ENCODE peak calls at places on chromosomes 12 and 14, in nine cellular contexts. A is osteocyte, T is Calu3, E is A549, F is stomach, Y is neural progenitor cell, C is PC-3, J is brain microvascular endothelial cell, B is GM23338. K is an unnamed sample.
A peak's percentile ranks its signal among the peaks of the same experiment; 100 is the strongest.

GRCh38 chr14:68573126-68573525 is 219.7 kb downstream of the ZFP36L1 start:
- DNase-seq in A (no peak), T (no peak), E (no peak), F (no peak), Y (no peak), C (no peak), J (no peak), B (no peak), K (no peak)

GRCh38 chr12:6120796-6121473 is 3.5 kb downstream of the VWF start:
- DNase-seq in A (no peak), T (no peak), E (no peak), F (no peak), Y (no peak), C (no peak), J (no peak), B (no peak), K (no peak)

GRCh38 chr12:124377981-124378509 is 83.2 kb downstream of the RFLNA start:
- DNase-seq in A (no peak), T (no peak), E (no peak), F (no peak), Y (no peak), C (no peak), J (no peak), B (no peak), K (no peak)

GRCh38 chr12:2578772-2579171 is 216.0 kb upstream of the FKBP4 start:
- DNase-seq in A (no peak), T (no peak), E (no peak), F (no peak), Y (no peak), C (no peak), J (no peak), B (no peak), K (no peak)

GRCh38 chr14:89320381-89321000 is 96.5 kb downstream of the FOXN3 start:
- DNase-seq in A (no peak), T (no peak), E (no peak), F (no peak), Y (no peak), C (no peak), J (peak; percentile 18), B (no peak), K (no peak)

GRCh38 chr14:32318087-32318486 is 11.0 kb upstream of the AKAP6 start:
- DNase-seq in A (no peak), T (no peak), E (no peak), F (no peak), Y (no peak), C (no peak), J (no peak), B (no peak), K (no peak)

GRCh38 chr12:110200124-110200417 is 75.9 kb downstream of the IFT81 start:
- DNase-seq in A (no peak), T (no peak), E (no peak), F (no peak), Y (no peak), C (peak; percentile 52), J (no peak), B (no peak), K (no peak)

GRCh38 chr12:84874125-84874824 is 38.3 kb downstream of the SLC6A15 start:
- DNase-seq in A (no peak), T (no peak), E (peak; percentile 62), F (no peak), Y (peak; percentile 77), C (peak; percentile 81), J (peak; percentile 16), B (peak; percentile 82), K (peak; percentile 18)

GRCh38 chr14:105878125-105878524 is 351.7 kb downstream of the TMEM121 start:
- DNase-seq in A (peak; percentile 73), T (no peak), E (no peak), F (peak; percentile 8), Y (no peak), C (no peak), J (no peak), B (no peak), K (no peak)

GRCh38 chr14:22819191-22819988 is 4.2 kb upstream of the SLC7A7 start:
- DNase-seq in A (no peak), T (peak; percentile 38), E (peak; percentile 35), F (peak; percentile 57), Y (no peak), C (peak; percentile 33), J (peak; percentile 63), B (peak; percentile 80), K (peak; percentile 71)

GRCh38 chr12:40031965-40032364 is 73.9 kb downstream of the SLC2A13 start:
- DNase-seq in A (no peak), T (no peak), E (no peak), F (no peak), Y (peak; percentile 8), C (no peak), J (no peak), B (no peak), K (no peak)

GRCh38 chr12:46359667-46360280 is 12.8 kb downstream of the SLC38A2 start:
- DNase-seq in A (no peak), T (no peak), E (no peak), F (no peak), Y (no peak), C (no peak), J (no peak), B (no peak), K (no peak)

GRCh38 chr14:59281613-59282012 is 93.1 kb downstream of the DAAM1 start:
- DNase-seq in A (no peak), T (no peak), E (no peak), F (no peak), Y (no peak), C (peak; percentile 95), J (peak; percentile 53), B (no peak), K (no peak)

GRCh38 chr12:76108356-76108755 is 23.9 kb upstream of the NAP1L1 start:
- DNase-seq in A (no peak), T (peak; percentile 30), E (no peak), F (no peak), Y (no peak), C (no peak), J (no peak), B (no peak), K (no peak)

GRCh38 chr12:93571360-93571853 is 1.1 kb upstream of the SOCS2 start:
- DNase-seq in A (peak; percentile 90), T (peak; percentile 82), E (peak; percentile 79), F (peak; percentile 66), Y (peak; percentile 80), C (peak; percentile 63), J (peak; percentile 42), B (peak; percentile 85), K (peak; percentile 55)

GRCh38 chr12:113252494-113252893 is 31.2 kb downstream of the TPCN1 start:
- DNase-seq in A (no peak), T (no peak), E (no peak), F (no peak), Y (no peak), C (no peak), J (no peak), B (no peak), K (no peak)

GRCh38 chr14:91947196-91948184 is at the start of gene FBLN5:
- DNase-seq in A (peak; percentile 86), T (peak; percentile 18), E (peak; percentile 17), F (peak; percentile 60), Y (peak; percentile 82), C (no peak), J (peak; percentile 30), B (peak; percentile 83), K (peak; percentile 89)

GRCh38 chr14:35689000-35689460 is 120.1 kb downstream of the RALGAPA1 start:
- DNase-seq in A (no peak), T (no peak), E (no peak), F (no peak), Y (no peak), C (no peak), J (no peak), B (no peak), K (no peak)

DNA sequence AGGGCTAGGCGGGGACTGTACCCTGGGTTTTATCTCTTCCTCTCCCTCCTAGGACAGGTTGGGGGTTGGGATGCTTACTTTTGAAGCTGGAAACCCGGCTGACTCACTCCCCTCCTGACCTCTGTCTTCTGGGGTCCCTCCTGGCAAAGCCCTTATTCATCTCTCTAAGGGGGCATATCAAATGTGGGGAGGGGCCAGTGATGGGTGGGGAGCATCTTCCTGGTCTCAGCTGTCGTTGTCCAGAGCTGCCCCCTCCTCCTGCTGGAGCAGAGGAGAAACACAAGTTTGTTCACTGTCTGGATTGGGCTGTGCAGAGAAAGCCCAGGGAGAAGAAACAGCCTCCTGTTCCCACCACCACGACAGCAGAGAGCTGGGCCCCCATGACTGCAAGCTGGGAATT is 85.8 kb downstream of the TNFAIP2 start:
- DNase-seq in A (no peak), T (peak; percentile 20), E (peak; percentile 14), F (no peak), Y (no peak), C (no peak), J (no peak), B (no peak), K (no peak)
- TF ChIP-seq CTCF in A (no peak), T (no peak), E (no peak), F (no peak), Y (peak; percentile 31), C (no peak), J (peak; percentile 33), B (no peak), K (peak; percentile 32)

GRCh38 chr12:14995583-14996425 is 23.0 kb downstream of the PDE6H start:
- DNase-seq in A (no peak), T (no peak), E (peak; percentile 81), F (no peak), Y (peak; percentile 63), C (peak; percentile 54), J (no peak), B (peak; percentile 62), K (peak; percentile 37)
- TF ChIP-seq CTCF in A (peak; percentile 76), T (peak; percentile 50), E (peak; percentile 86), F (no peak), Y (peak; percentile 81), C (peak; percentile 62), J (peak; percentile 41), B (no peak), K (peak; percentile 59)

GRCh38 chr12:94748726-94749421 is 98.5 kb upstream of the TMCC3 start:
- DNase-seq in A (no peak), T (no peak), E (no peak), F (no peak), Y (no peak), C (no peak), J (no peak), B (no peak), K (no peak)

GRCh38 chr12:94750891-94751290 is 100.5 kb upstream of the TMCC3 start:
- DNase-seq in A (no peak), T (no peak), E (no peak), F (no peak), Y (no peak), C (no peak), J (no peak), B (no peak), K (no peak)

GRCh38 chr12:94753071-94753779 is 102.9 kb upstream of the TMCC3 start:
- DNase-seq in A (no peak), T (no peak), E (no peak), F (no peak), Y (peak; percentile 57), C (no peak), J (no peak), B (peak; percentile 26), K (no peak)

GRCh38 chr12:94749890-94750289 is 99.5 kb upstream of the TMCC3 start:
- DNase-seq in A (no peak), T (no peak), E (no peak), F (no peak), Y (no peak), C (no peak), J (no peak), B (no peak), K (no peak)

GRCh38 chr12:94754653-94755052 is 104.3 kb upstream of the TMCC3 start:
- DNase-seq in A (no peak), T (no peak), E (no peak), F (no peak), Y (no peak), C (peak; percentile 24), J (no peak), B (no peak), K (no peak)
- TF ChIP-seq CTCF in A (peak; percentile 34), T (no peak), E (peak; percentile 10), F (no peak), Y (no peak), C (peak; percentile 61), J (peak; percentile 45), B (no peak), K (no peak)

GRCh38 chr12:126617312-126617711 is 1552.1 kb downstream of the AACS start:
- DNase-seq in A (no peak), T (peak; percentile 67), E (peak; percentile 11), F (no peak), Y (peak; percentile 39), C (peak; percentile 53), J (no peak), B (peak; percentile 27), K (no peak)
- TF ChIP-seq CTCF in A (no peak), T (peak; percentile 68), E (no peak), F (no peak), Y (peak; percentile 60), C (peak; percentile 74), J (peak; percentile 25), B (peak; percentile 63), K (peak; percentile 37)